ENCODE peak calls at places on chromosome 11, in four cellular contexts. S, M, F and U are unnamed samples.

GRCh38 chr11:19935507-19935906 is 222.9 kb downstream of the NAV2 start:
- DNase-seq in S (no peak), M (peak), F (no peak), U (no peak)

GRCh38 chr11:127105578-127105977 is 105.0 kb upstream of the KIRREL3 start:
- DNase-seq in S (no peak), M (no peak), F (no peak), U (no peak)

GRCh38 chr11:27722117-27722844 is 22.0 kb upstream of the BDNF start:
- DNase-seq in S (no peak), M (peak), F (no peak), U (no peak)

GRCh38 chr11:120025606-120026335 is 112.1 kb downstream of the TRIM29 start:
- DNase-seq in S (no peak), M (no peak), F (no peak), U (no peak)

GRCh38 chr11:126114486-126115252 is 52.0 kb upstream of the CDON start:
- DNase-seq in S (no peak), M (no peak), F (no peak), U (no peak)

GRCh38 chr11:25435197-25435596 is 896.7 kb upstream of the ANO3 start:
- DNase-seq in S (no peak), M (no peak), F (no peak), U (no peak)

GRCh38 chr11:102253018-102253775 is 64.1 kb upstream of the BIRC3 start:
- DNase-seq in S (no peak), M (no peak), F (no peak), U (no peak)

GRCh38 chr11:68258363-68258765 is 13.4 kb downstream of the C11orf24 start:
- DNase-seq in S (no peak), M (no peak), F (no peak), U (no peak)

GRCh38 chr11:12778506-12778905 is 104.3 kb downstream of the TEAD1 start:
- DNase-seq in S (no peak), M (no peak), F (no peak), U (no peak)

GRCh38 chr11:36056160-36056751 is 112.4 kb downstream of the LDLRAD3 start:
- DNase-seq in S (no peak), M (peak), F (no peak), U (no peak)

GRCh38 chr11:96219981-96220623 is 122.9 kb downstream of the MAML2 start:
- DNase-seq in S (no peak), M (no peak), F (no peak), U (no peak)

GRCh38 chr11:84990141-84990540 is 637.0 kb downstream of the DLG2 start:
- DNase-seq in S (no peak), M (no peak), F (no peak), U (no peak)

GRCh38 chr11:66848671-66849500 is 5.6 kb downstream of the RCE1 start:
- DNase-seq in S (no peak), M (no peak), F (peak), U (no peak)

GRCh38 chr11:85685820-85686459 is at the start of gene CCDC89:
- DNase-seq in S (peak), M (peak), F (peak), U (peak)

GRCh38 chr11:35040221-35040942 is 98.6 kb upstream of the CD44 start:
- DNase-seq in S (no peak), M (no peak), F (no peak), U (no peak)

GRCh38 chr11:105230586-105230985 is 91.0 kb upstream of the CARD18 start:
- DNase-seq in S (no peak), M (peak), F (no peak), U (no peak)

GRCh38 chr11:27274854-27275395 is 88.1 kb downstream of the CCDC34 start:
- DNase-seq in S (no peak), M (no peak), F (no peak), U (no peak)

GRCh38 chr11:34358666-34359547 is 1.1 kb upstream of the ABTB2 start:
- DNase-seq in S (peak), M (peak), F (peak), U (no peak)

GRCh38 chr11:43950323-43950855 is 8.0 kb downstream of the C11orf96 start:
- DNase-seq in S (no peak), M (no peak), F (no peak), U (no peak)

GRCh38 chr11:31804439-31805036 is 6.6 kb downstream of the PAX6 start:
- DNase-seq in S (no peak), M (no peak), F (no peak), U (no peak)

GRCh38 chr11:85663781-85664560 is 958 bp downstream of the CREBZF start:
- DNase-seq in S (peak), M (peak), F (peak), U (no peak)

GRCh38 chr11:13249992-13250391 is 27.6 kb upstream of the BMAL1 start:
- DNase-seq in S (no peak), M (no peak), F (no peak), U (no peak)

GRCh38 chr11:92886243-92886905 is 83.1 kb upstream of the MTNR1B start:
- DNase-seq in S (no peak), M (peak), F (no peak), U (peak)

GRCh38 chr11:29629281-29629680 is 387.5 kb downstream of the KCNA4 start:
- DNase-seq in S (no peak), M (peak), F (no peak), U (peak)

GRCh38 chr11:78313181-78313788 is 104.3 kb downstream of the GAB2 start:
- DNase-seq in S (no peak), M (no peak), F (peak), U (peak)

GRCh38 chr11:111406091-111406490 is 27.0 kb upstream of the POU2AF1 start:
- DNase-seq in S (no peak), M (no peak), F (no peak), U (no peak)

GRCh38 chr11:119518746-119519382 is 95.9 kb upstream of the THY1 start:
- DNase-seq in S (no peak), M (peak), F (no peak), U (no peak)

GRCh38 chr11:83508804-83509203 is 222.6 kb upstream of the CCDC90B start:
- DNase-seq in S (peak), M (no peak), F (no peak), U (no peak)

GRCh38 chr11:79083346-79083745 is 357.5 kb downstream of the TENM4 start:
- DNase-seq in S (no peak), M (no peak), F (no peak), U (no peak)

GRCh38 chr11:95661159-95661558 is 128.4 kb downstream of the FAM76B start:
- DNase-seq in S (no peak), M (no peak), F (no peak), U (no peak)

GRCh38 chr11:19350093-19350665 is 109.4 kb upstream of the E2F8 start:
- DNase-seq in S (no peak), M (no peak), F (no peak), U (no peak)

GRCh38 chr11:19642185-19642591 is 70.4 kb upstream of the NAV2 start:
- DNase-seq in S (no peak), M (no peak), F (no peak), U (no peak)

GRCh38 chr11:99068832-99069231 is 48.1 kb downstream of the CNTN5 start:
- DNase-seq in S (no peak), M (no peak), F (no peak), U (no peak)

GRCh38 chr11:1336836-1337646 is 27.6 kb upstream of the TOLLIP start:
- DNase-seq in S (peak), M (peak), F (no peak), U (no peak)
- H3K4me3 ChIP-seq in S (peak), M (peak), F (peak), U (no peak)

DNA sequence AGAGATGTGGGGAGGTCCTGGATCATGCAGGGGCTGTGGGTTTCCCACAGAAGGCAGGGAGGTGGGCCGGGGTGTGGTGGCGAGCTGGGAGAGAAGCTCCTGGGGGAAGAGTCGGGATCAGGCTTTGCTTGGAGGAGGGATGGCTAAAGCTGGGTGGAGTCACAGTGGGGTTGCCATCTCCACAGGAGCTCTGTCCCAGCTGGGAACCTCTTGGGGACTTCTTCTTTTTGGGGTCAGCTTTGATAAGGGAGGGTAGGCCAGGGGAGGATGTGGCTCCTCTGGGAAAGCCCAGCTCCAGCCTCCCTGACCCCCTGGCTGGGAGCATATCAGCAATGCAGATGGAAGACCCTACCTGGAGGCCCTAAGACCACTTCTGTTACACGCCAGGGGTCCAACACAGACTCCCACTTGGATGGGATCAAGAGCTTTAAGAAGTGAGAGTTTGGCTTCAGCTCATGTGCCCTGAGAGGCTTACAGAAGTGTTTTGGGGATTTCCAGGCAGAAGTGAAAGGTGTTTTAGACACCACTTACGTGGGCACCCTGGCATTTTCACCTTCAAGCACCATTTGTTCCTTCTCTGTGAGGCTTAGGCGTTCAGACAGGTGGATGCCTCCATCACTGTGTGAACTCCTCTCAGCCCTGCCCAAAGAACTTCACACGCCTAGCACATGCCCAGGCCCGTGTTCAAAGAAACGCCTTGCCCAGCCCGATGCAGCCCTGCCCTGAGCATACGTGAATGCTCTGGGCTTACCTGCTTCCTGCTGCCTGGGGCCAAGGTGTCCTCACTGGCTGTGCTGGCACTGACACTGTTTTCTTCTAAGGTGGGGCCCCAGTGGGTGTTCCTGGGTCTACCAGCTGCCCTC is 33.7 kb downstream of the AMPD3 start:
- DNase-seq in S (no peak), M (no peak), F (peak), U (no peak)
- H3K4me3 ChIP-seq in S (no peak), M (no peak), F (no peak), U (no peak)

DNA sequence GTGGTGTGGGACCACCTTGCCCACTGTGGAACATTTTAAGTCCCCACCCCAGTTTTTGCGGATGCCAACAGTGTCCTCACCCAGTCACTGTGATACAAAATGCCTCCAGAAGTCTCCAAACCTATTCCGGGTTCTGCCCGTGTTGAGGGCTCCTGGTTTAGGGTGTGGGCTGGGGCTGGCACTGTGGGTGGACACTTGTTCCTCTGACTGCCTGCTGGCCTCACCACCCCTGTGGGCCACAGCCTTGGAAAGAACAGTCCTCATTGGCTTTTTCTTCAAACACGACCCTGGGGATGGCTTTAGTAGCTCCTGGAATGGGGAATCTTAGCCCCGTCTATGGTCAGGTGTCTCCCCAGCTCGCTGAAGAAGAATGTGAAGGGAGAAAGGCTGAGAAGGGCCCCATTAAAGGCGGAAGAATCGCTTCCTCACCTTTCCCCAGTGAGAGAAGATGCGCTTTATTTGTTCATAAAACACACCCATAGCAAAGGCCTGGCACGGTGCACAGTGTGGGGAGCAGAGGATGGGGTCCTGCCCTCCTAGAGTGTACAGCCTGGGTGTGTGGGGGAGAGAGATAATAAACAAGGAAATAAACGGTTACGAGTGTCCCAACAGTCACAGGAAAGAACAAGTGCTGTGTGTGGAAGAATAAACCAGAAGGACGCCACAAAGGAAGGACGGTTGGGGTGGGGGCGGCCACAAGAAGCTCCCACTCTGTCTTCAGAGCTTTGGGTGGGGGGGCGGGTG is 91.6 kb upstream of the SLC22A12 start:
- DNase-seq in S (no peak), M (no peak), F (no peak), U (no peak)
- H3K4me3 ChIP-seq in S (no peak), M (no peak), F (no peak), U (no peak)

DNA sequence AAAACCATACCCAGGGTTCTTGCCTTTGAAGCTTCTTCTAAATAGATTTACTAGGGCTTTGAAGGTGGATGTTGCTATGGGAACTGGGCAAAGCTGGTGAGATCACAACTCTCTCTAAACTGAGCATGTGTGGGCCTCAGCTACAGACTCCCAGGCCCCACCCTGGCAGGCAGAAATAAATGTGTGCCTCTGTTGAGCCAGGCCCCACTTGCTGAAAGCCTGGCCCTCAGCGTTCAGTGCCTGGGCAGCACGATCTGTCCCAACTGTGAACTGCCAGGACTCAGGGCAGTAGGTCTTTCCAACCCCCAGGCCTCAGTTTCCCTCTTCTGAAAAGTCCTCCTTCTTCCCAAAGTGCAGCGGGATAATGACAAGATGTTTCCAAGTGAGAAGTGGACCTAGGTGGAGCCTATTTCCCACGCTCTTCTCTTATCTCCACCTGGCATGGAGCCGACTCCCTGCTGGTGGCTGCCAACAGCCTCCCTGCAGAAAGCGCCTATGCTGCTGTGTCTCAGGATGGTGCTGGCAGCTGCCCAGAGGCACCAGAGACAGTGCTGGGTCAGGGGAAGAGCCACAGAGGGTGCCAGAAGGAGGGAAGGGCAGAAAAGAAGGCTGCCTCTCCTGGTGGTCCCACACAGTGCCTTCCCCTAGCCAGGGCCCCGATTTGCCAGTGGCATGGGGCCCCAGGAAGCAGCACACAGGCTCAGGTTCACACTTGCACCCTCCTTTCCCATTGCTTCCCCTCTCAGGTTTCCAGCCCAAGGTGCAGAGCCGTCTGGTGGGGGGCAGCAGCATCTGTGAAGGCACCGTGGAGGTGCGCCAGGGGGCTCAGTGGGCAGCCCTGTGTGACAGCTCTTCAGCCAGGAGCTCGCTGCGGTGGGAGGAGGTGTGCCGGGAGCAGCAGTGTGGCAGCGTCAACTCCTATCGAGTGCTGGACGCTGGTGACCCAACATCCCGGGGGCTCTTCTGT is 18.9 kb downstream of the CD5 start:
- DNase-seq in S (no peak), M (no peak), F (peak), U (no peak)
- H3K4me3 ChIP-seq in S (no peak), M (no peak), F (no peak), U (no peak)

GRCh38 chr11:69702769-69703510 is 882 bp downstream of the FGF19 start:
- DNase-seq in S (no peak), M (no peak), F (no peak), U (no peak)
- H3K4me3 ChIP-seq in S (no peak), M (no peak), F (no peak), U (no peak)

GRCh38 chr11:124718801-124719200 is 20.9 kb upstream of the NRGN start:
- DNase-seq in S (no peak), M (no peak), F (no peak), U (no peak)
- H3K4me3 ChIP-seq in S (peak), M (no peak), F (no peak), U (no peak)

DNA sequence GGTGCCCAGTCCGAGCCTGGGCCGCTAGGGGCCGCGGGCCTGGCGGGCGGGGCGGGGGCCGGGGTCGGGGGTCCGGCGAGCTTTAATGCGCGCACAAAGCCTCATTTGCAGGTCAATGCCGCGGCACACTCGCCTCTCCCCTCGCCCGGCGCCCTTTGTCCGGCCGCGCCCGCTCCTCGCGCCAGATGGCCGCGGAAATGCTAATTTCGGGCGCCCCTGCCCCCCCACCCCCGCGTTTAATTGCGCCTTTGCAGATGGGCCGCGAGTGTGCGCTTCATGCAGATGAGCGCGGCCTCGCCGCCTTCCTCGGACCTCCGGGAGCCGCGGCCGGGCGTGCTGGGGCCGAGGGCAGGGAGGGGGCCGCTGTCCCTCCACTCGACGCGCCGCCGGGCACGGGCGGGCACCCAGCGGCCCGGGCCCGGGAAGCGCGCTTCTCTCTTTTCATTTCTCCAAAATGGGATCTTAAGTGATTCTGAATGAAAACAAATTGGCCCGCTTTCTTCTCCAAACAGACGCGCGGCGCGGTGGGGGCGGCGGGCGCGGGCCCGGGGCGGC is 23.1 kb downstream of the CDKN1C start:
- DNase-seq in S (no peak), M (peak), F (no peak), U (no peak)
- H3K4me3 ChIP-seq in S (no peak), M (peak), F (peak), U (no peak)

GRCh38 chr11:47067401-47067800 is 109.3 kb downstream of the ARFGAP2 start:
- DNase-seq in S (no peak), M (no peak), F (no peak), U (no peak)

GRCh38 chr11:47071341-47071740 is 105.3 kb downstream of the ARFGAP2 start:
- DNase-seq in S (no peak), M (no peak), F (no peak), U (no peak)

GRCh38 chr11:47070769-47071168 is 105.9 kb downstream of the ARFGAP2 start:
- DNase-seq in S (no peak), M (no peak), F (no peak), U (no peak)

GRCh38 chr11:47071871-47072270 is 104.8 kb downstream of the ARFGAP2 start:
- DNase-seq in S (no peak), M (no peak), F (no peak), U (no peak)
- H3K4me3 ChIP-seq in S (no peak), M (no peak), F (no peak), U (no peak)

DNA sequence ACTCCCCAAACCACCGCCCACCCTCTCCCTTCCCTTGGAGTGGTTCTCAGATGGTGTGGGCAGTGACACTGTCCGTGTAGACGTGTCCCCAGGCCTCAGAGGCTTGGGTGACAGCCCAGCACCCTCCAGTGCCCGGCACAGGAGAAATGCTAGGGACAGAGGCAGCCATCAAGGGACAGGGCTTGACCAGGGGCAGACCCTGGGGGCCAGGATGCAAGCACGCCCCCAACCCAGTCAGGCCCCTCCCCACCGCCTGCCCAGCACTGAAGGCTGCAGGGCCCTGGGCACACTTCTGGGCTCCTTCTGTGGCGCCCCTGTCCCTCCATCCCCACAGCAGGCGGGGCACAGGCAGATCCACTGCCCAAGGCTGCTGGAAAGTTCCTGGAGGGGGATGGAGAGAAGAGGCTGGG is 11.1 kb downstream of the IGF2 start:
- DNase-seq in S (no peak), M (no peak), F (no peak), U (no peak)
- H3K4me3 ChIP-seq in S (no peak), M (no peak), F (no peak), U (no peak)

GRCh38 chr11:59144096-59144495 is 1.4 kb downstream of the FAM111A start:
- DNase-seq in S (no peak), M (no peak), F (no peak), U (no peak)
- H3K4me3 ChIP-seq in S (peak), M (no peak), F (peak), U (peak)